ENCODE peak calls at places on chromosomes 5 and 9, in six cellular contexts. S is cardiac muscle cell, D is adrenal gland, P is HCT116, B is astrocyte, O is uterus. X is an unnamed sample.

GRCh38 chr9:76373777-76374474 is 20.3 kb downstream of the RFK start:
- DNase-seq in S (no peak), D (no peak), P (no peak), B (no peak), O (no peak), X (no peak)

GRCh38 chr5:36734422-36734821 is 128.0 kb downstream of the SLC1A3 start:
- DNase-seq in S (peak), D (no peak), P (no peak), B (peak), O (no peak), X (no peak)

GRCh38 chr5:90557391-90557790 is 1.2 kb upstream of the ADGRV1 start:
- DNase-seq in S (no peak), D (no peak), P (no peak), B (no peak), O (no peak), X (no peak)

GRCh38 chr9:36268007-36268427 is 9.8 kb upstream of the GNE start:
- DNase-seq in S (peak), D (no peak), P (no peak), B (peak), O (no peak), X (no peak)

GRCh38 chr5:134436523-134437339 is 25.1 kb upstream of the CDKN2AIPNL start:
- DNase-seq in S (peak), D (peak), P (no peak), B (peak), O (peak), X (peak)

GRCh38 chr5:172837640-172838039 is 3.6 kb downstream of the ERGIC1 start:
- DNase-seq in S (no peak), D (peak), P (no peak), B (no peak), O (no peak), X (peak)

GRCh38 chr9:3936520-3937235 is 363.2 kb downstream of the GLIS3 start:
- DNase-seq in S (peak), D (peak), P (no peak), B (no peak), O (no peak), X (no peak)

GRCh38 chr9:134348404-134349155 is 22.3 kb downstream of the RXRA start:
- DNase-seq in S (no peak), D (no peak), P (no peak), B (no peak), O (no peak), X (no peak)

GRCh38 chr5:90050135-90050534 is 359.4 kb downstream of the CETN3 start:
- DNase-seq in S (no peak), D (no peak), P (no peak), B (no peak), O (no peak), X (no peak)

GRCh38 chr9:96413312-96414221 is 4.6 kb downstream of the ZNF367 start:
- DNase-seq in S (no peak), D (no peak), P (no peak), B (no peak), O (no peak), X (peak)
- H3K27ac ChIP-seq in S (no peak), D (no peak), P (no peak), B (no peak), O (no peak), X (peak)

DNA sequence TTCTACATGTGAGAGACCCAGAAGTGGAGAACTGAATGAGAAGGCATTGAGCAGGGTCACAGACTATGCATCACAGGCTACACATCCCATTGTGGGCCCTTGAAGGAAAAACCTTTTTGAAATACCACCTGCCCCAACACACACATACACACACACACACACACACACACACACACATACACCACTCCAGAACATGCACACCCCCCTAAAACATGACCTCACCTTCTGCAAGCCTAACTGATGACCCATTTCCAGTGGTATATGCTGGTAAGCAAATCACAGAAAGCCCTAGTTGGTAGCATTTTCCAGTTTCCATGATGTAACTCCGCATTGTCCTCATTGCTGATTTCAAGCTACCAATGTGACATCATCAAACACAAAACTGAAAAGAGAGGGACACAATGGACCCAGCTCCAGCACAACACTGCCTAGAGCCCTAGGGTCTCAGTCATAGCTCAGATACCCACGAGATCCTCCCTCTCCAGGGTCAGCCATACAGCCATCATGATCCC is 36.4 kb downstream of the THBS4 start:
- DNase-seq in S (no peak), D (no peak), P (no peak), B (no peak), O (no peak), X (no peak)
- H3K4me3 ChIP-seq in S (no peak), D (no peak), P (no peak), B (no peak), O (no peak), X (no peak)

GRCh38 chr5:136064510-136064909 is 35.7 kb downstream of the TGFBI start:
- DNase-seq in S (peak), D (peak), P (no peak), B (peak), O (no peak), X (no peak)

GRCh38 chr5:136060963-136061362 is 32.2 kb downstream of the TGFBI start:
- DNase-seq in S (no peak), D (no peak), P (no peak), B (no peak), O (no peak), X (no peak)

GRCh38 chr5:136063778-136064465 is 35.1 kb downstream of the TGFBI start:
- DNase-seq in S (no peak), D (peak), P (no peak), B (no peak), O (no peak), X (no peak)

GRCh38 chr5:136061630-136062381 is 33.0 kb downstream of the TGFBI start:
- DNase-seq in S (no peak), D (peak), P (no peak), B (no peak), O (no peak), X (no peak)

GRCh38 chr5:136062563-136063274 is 33.9 kb downstream of the TGFBI start:
- DNase-seq in S (peak), D (peak), P (peak), B (no peak), O (no peak), X (no peak)
- TF ChIP-seq CTCF in S (peak), D (peak), P (peak), B (peak), O (peak), X (peak)

GRCh38 chr5:79224275-79224984 is 11.5 kb upstream of the JMY start:
- DNase-seq in S (no peak), D (no peak), P (no peak), B (no peak), O (no peak), X (no peak)

GRCh38 chr5:79229357-79230174 is 6.4 kb upstream of the JMY start:
- DNase-seq in S (no peak), D (peak), P (no peak), B (peak), O (no peak), X (no peak)

GRCh38 chr5:79227484-79227995 is 8.4 kb upstream of the JMY start:
- DNase-seq in S (no peak), D (no peak), P (no peak), B (no peak), O (no peak), X (no peak)

GRCh38 chr5:79225441-79225840 is 10.5 kb upstream of the JMY start:
- DNase-seq in S (no peak), D (no peak), P (no peak), B (no peak), O (no peak), X (no peak)

GRCh38 chr5:79225026-79225425 is 10.9 kb upstream of the JMY start:
- DNase-seq in S (no peak), D (no peak), P (no peak), B (peak), O (no peak), X (no peak)
- H3K27ac ChIP-seq in S (no peak), D (no peak), P (no peak), B (no peak), O (no peak), X (no peak)

GRCh38 chr5:76622973-76623596 is at the start of gene F2RL2:
- DNase-seq in S (peak), D (no peak), P (no peak), B (peak), O (peak), X (no peak)
- H3K4me3 ChIP-seq in S (no peak), D (no peak), P (no peak), B (peak), O (no peak), X (no peak)